ENCODE peak calls at places on chromosomes 7 and 10, in six cellular contexts. R is iPS-NIHi11; W is EL; B is GM18507; Q is endodermal cell; D is activated CD4-positive, CD25-positive, alpha-beta regulatory T cell treated with anti-CD3 and anti-CD28 coated beads, Interleukin-2, amount 50 U/mL, for 16 hours. N is an unnamed sample.

GRCh38 chr10:133378251-133379096 is 588 bp upstream of the PAOX start:
- DNase-seq in D (no peak), B (no peak), W (peak), R (peak), Q (peak), N (no peak)

GRCh38 chr7:3240826-3241430 is 60.1 kb upstream of the SDK1 start:
- DNase-seq in B (no peak), W (no peak), Q (no peak), D (no peak), R (no peak), N (no peak)

GRCh38 chr7:123643495-123644428 is 11.9 kb upstream of the LMOD2 start:
- DNase-seq in Q (peak), R (peak), W (peak), D (no peak), B (no peak), N (no peak)

GRCh38 chr10:80324086-80324485 is 32.5 kb downstream of the DYDC1 start:
- DNase-seq in D (no peak), R (no peak), Q (no peak), W (peak), B (no peak), N (no peak)

GRCh38 chr10:15084502-15084922 is 4.1 kb downstream of the ACBD7 start:
- DNase-seq in W (peak), B (no peak), R (peak), D (no peak), Q (peak), N (no peak)

GRCh38 chr7:117907058-117907633 is 33.9 kb upstream of the CTTNBP2 start:
- DNase-seq in R (peak), B (no peak), D (no peak), W (no peak), Q (no peak), N (no peak)

GRCh38 chr7:78543976-78544375 is 745.4 kb downstream of the PHTF2 start:
- DNase-seq in Q (no peak), W (no peak), R (no peak), B (no peak), D (no peak), N (no peak)

GRCh38 chr7:108396094-108396493 is 60.1 kb downstream of the NRCAM start:
- DNase-seq in Q (no peak), R (no peak), B (no peak), D (no peak), W (no peak), N (no peak)

GRCh38 chr7:2510130-2510776 is 9.3 kb upstream of the LFNG start:
- DNase-seq in D (no peak), W (no peak), Q (no peak), B (no peak), R (no peak), N (no peak)

GRCh38 chr10:92452313-92452712 is 121.6 kb downstream of the IDE start:
- DNase-seq in R (no peak), W (no peak), Q (no peak), B (no peak), D (no peak), N (no peak)

GRCh38 chr7:25726180-25726579 is 425.8 kb upstream of the NFE2L3 start:
- DNase-seq in Q (peak), W (no peak), R (peak), D (no peak), B (no peak), N (no peak)

GRCh38 chr7:19117081-19117869 is at the start of gene TWIST1:
- DNase-seq in R (peak), W (peak), D (no peak), Q (peak), B (no peak), N (no peak)

GRCh38 chr10:79077488-79078173 is 8.9 kb downstream of the ZMIZ1 start:
- DNase-seq in W (no peak), R (no peak), B (no peak), Q (no peak), D (no peak), N (no peak)

GRCh38 chr7:45881759-45882464 is 6.4 kb upstream of the IGFBP1 start:
- DNase-seq in B (no peak), W (peak), Q (no peak), R (no peak), D (no peak), N (no peak)

GRCh38 chr10:128865398-128865797 is 601.6 kb upstream of the MGMT start:
- DNase-seq in W (no peak), B (no peak), D (no peak), R (no peak), Q (no peak), N (no peak)

GRCh38 chr10:64760371-64760770 is 1239.2 kb downstream of the REEP3 start:
- DNase-seq in D (no peak), R (no peak), W (no peak), Q (no peak), B (no peak), N (no peak)

GRCh38 chr7:30911561-30911969 is at the start of gene AQP1:
- DNase-seq in Q (no peak), B (no peak), W (no peak), D (no peak), R (no peak), N (no peak)

N was measured in GF-D8.